ENCODE peak calls at places on chromosomes 3 and 15, in nine cellular contexts. Z, R, F, J, O, A, Y, G and T are unnamed samples.

GRCh38 chr3:122397136-122397645 is 13.2 kb downstream of the FAM162A start:
- DNase-seq in G (no peak), F (peak; percentile 57), Z (no peak), A (no peak), Y (no peak), J (peak; percentile 50), O (no peak), R (no peak), T (no peak)

GRCh38 chr3:170483485-170484262 is 65.0 kb downstream of the CLDN11 start:
- DNase-seq in A (no peak), R (no peak), O (no peak), Y (no peak), F (peak; percentile 11), J (no peak), G (no peak), Z (no peak), T (no peak)

GRCh38 chr3:150253622-150254021 is 154.5 kb upstream of the TSC22D2 start:
- DNase-seq in J (no peak), A (no peak), R (peak; percentile 57), Z (no peak), F (no peak), O (no peak), G (no peak), Y (peak; percentile 49), T (no peak)

GRCh38 chr3:146189519-146190173 is 28.7 kb upstream of the PLOD2 start:
- DNase-seq in G (no peak), O (peak; percentile 25), A (peak; percentile 72), Y (peak; percentile 90), R (peak; percentile 70), J (no peak), F (peak; percentile 47), Z (peak; percentile 68), T (no peak)

GRCh38 chr3:87069963-87070362 is 79.0 kb upstream of the VGLL3 start:
- DNase-seq in Y (no peak), A (no peak), Z (no peak), G (no peak), O (no peak), F (no peak), R (no peak), J (no peak), T (no peak)

GRCh38 chr15:63900306-63900705 is 66.6 kb upstream of the HERC1 start:
- DNase-seq in O (no peak), F (no peak), A (no peak), Z (no peak), R (no peak), Y (no peak), J (no peak), G (no peak), T (no peak)

GRCh38 chr15:22973286-22973685 is 6.9 kb downstream of the CYFIP1 start:
- DNase-seq in R (no peak), Z (no peak), O (no peak), F (no peak), G (no peak), Y (no peak), J (no peak), A (no peak), T (no peak)

GRCh38 chr3:157444789-157445188 is 8.1 kb downstream of the PTX3 start:
- DNase-seq in G (no peak), Y (no peak), F (no peak), R (no peak), O (no peak), A (no peak), Z (no peak), J (no peak), T (no peak)

GRCh38 chr3:148158210-148158609 is 539.5 kb upstream of the AGTR1 start:
- DNase-seq in O (no peak), G (no peak), Z (no peak), R (peak; percentile 80), F (peak; percentile 79), J (peak; percentile 73), Y (peak; percentile 59), A (peak; percentile 26), T (no peak)

GRCh38 chr15:25022233-25022632 is 67.4 kb downstream of the SNRPN start:
- DNase-seq in Y (peak; percentile 23), A (no peak), J (peak; percentile 69), Z (no peak), F (peak; percentile 75), O (no peak), R (peak; percentile 55), G (no peak), T (no peak)
- H3K9me3 ChIP-seq in Y (peaks cover 12% of the 10 kb centered on the region), A (peaks cover 13% of the 10 kb centered on the region), J (no peaks in the 10 kb centered on the region), Z (no peaks in the 10 kb centered on the region), F (no peaks in the 10 kb centered on the region), O (peaks cover 38% of the 10 kb centered on the region), R (no peaks in the 10 kb centered on the region), G (peaks cover 28% of the 10 kb centered on the region), T (peaks cover 5% of the 10 kb centered on the region)

DNA sequence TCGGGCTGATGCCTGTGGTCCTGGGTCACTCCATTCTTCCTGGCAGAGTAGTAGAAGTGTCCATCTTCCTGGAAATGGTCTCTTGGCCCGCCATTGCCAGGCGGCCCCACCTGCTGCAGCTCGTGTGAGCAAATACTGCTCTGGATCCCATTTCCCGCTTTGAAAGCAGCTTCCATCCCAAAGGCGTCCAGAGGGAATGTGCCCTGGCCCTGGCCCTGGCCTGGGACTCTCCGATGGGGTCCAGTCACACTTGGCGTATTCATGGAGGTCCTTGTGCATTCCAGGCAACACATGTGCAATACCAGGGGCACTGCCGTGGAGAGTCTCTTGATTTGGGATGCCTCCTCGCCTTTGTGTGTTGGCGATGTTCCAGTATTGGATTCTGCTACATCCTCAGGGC is 111.1 kb downstream of the SNRPN start:
- DNase-seq in F (no peak), J (no peak), Y (no peak), R (no peak), O (no peak), G (no peak), Z (no peak), A (no peak), T (no peak)
- H3K9me3 ChIP-seq in F (peaks cover 56% of the 10 kb centered on the region), J (peaks cover 100% of the 10 kb centered on the region), Y (peaks cover 82% of the 10 kb centered on the region), R (peaks cover 86% of the 10 kb centered on the region), O (peaks cover 98% of the 10 kb centered on the region), G (peaks cover 100% of the 10 kb centered on the region), Z (peaks cover 26% of the 10 kb centered on the region), A (peaks cover 82% of the 10 kb centered on the region), T (peaks cover 50% of the 10 kb centered on the region)

GRCh38 chr3:136177876-136178275 is 18.3 kb downstream of the MSL2 start:
- DNase-seq in O (no peak), Z (no peak), F (no peak), R (no peak), G (no peak), A (no peak), Y (no peak), J (no peak), T (no peak)
- H3K9me3 ChIP-seq in O (no peaks in the 10 kb centered on the region), Z (no peaks in the 10 kb centered on the region), F (no peaks in the 10 kb centered on the region), R (no peaks in the 10 kb centered on the region), G (no peaks in the 10 kb centered on the region), A (no peaks in the 10 kb centered on the region), Y (no peaks in the 10 kb centered on the region), J (no peaks in the 10 kb centered on the region), T (no peaks in the 10 kb centered on the region)

DNA sequence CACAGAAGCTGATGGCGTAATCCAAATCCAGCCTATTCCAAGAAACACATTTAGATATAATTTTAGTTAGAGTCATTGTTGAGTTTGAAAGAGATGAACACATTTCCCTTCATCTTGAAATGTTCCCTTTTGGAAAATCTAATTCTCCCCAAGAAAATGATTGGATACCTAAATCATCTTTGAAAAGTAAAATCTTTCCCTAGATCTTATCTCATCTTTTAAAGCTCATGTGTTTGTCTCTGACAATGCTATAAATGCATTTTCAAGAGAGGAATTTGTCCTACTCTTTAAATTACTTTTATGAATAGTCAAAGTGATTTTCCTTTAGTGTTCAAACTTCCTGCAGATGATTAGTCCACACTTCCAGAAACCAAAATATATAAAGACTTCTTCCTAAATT is 82.6 kb upstream of the CNTN6 start:
- DNase-seq in G (no peak), R (no peak), Y (no peak), F (no peak), O (no peak), J (no peak), A (no peak), Z (no peak), T (no peak)
- H3K9me3 ChIP-seq in G (no peaks in the 10 kb centered on the region), R (no peaks in the 10 kb centered on the region), Y (peaks cover 24% of the 10 kb centered on the region), F (no peaks in the 10 kb centered on the region), O (no peaks in the 10 kb centered on the region), J (no peaks in the 10 kb centered on the region), A (peaks cover 5% of the 10 kb centered on the region), Z (no peaks in the 10 kb centered on the region), T (no peaks in the 10 kb centered on the region)

GRCh38 chr3:37968784-37969600 is 21.6 kb upstream of the VILL start:
- DNase-seq in A (no peak), O (no peak), G (no peak), Z (no peak), J (no peak), F (no peak), Y (no peak), R (peak; percentile 12), T (no peak)
- H3K9me3 ChIP-seq in A (no peaks in the 10 kb centered on the region), O (no peaks in the 10 kb centered on the region), G (no peaks in the 10 kb centered on the region), Z (no peaks in the 10 kb centered on the region), J (no peaks in the 10 kb centered on the region), F (no peaks in the 10 kb centered on the region), Y (no peaks in the 10 kb centered on the region), R (no peaks in the 10 kb centered on the region), T (no peaks in the 10 kb centered on the region)

DNA sequence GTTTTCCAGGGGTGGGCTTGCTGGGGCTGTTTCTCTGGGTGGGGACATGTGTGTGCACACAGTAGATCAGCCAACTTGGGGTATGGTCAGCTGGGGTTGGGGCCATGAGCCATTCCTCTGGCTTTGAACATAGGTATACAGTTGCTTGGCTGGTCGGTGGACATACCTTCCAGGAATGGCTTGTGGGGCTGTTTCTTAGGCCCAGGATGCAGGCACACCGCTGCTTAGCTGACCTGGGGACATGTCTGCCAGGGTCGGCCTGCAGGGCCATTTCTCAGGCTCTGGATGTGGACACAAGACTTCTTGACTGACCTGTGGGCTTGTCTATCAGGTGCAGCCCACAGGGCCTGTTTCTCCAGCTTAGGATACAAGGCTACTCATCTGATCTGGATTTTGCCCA is 130.6 kb downstream of the DOCK3 start:
- DNase-seq in F (no peak), J (no peak), R (no peak), G (no peak), Z (no peak), A (no peak), O (no peak), Y (no peak), T (no peak)
- H3K9me3 ChIP-seq in F (no peaks in the 10 kb centered on the region), J (no peaks in the 10 kb centered on the region), R (no peaks in the 10 kb centered on the region), G (peaks cover 21% of the 10 kb centered on the region), Z (no peaks in the 10 kb centered on the region), A (no peaks in the 10 kb centered on the region), O (no peaks in the 10 kb centered on the region), Y (peaks cover 24% of the 10 kb centered on the region), T (no peaks in the 10 kb centered on the region)

GRCh38 chr15:25415707-25416106 is 23.1 kb downstream of the UBE3A start:
- DNase-seq in O (no peak), Y (no peak), Z (no peak), R (no peak), A (no peak), F (no peak), J (no peak), G (no peak), T (no peak)

GRCh38 chr15:25416693-25417092 is 22.1 kb downstream of the UBE3A start:
- DNase-seq in Z (no peak), J (no peak), G (no peak), Y (no peak), R (peak; percentile 30), O (no peak), F (peak; percentile 43), A (no peak), T (no peak)

GRCh38 chr15:25417604-25418003 is 21.2 kb downstream of the UBE3A start:
- DNase-seq in O (no peak), F (no peak), G (no peak), Z (no peak), Y (no peak), J (no peak), R (no peak), A (no peak), T (no peak)

GRCh38 chr15:25415217-25415616 is 23.6 kb downstream of the UBE3A start:
- DNase-seq in J (no peak), Y (no peak), Z (no peak), F (no peak), O (no peak), G (no peak), R (no peak), A (no peak), T (no peak)

GRCh38 chr15:25418202-25418601 is 20.6 kb downstream of the UBE3A start:
- DNase-seq in J (no peak), O (no peak), Z (no peak), R (no peak), Y (no peak), A (no peak), G (no peak), F (no peak), T (no peak)
- H3K9me3 ChIP-seq in J (no peaks in the 10 kb centered on the region), O (no peaks in the 10 kb centered on the region), Z (no peaks in the 10 kb centered on the region), R (no peaks in the 10 kb centered on the region), Y (no peaks in the 10 kb centered on the region), A (peaks cover 31% of the 10 kb centered on the region), G (no peaks in the 10 kb centered on the region), F (no peaks in the 10 kb centered on the region), T (no peaks in the 10 kb centered on the region)